ENCODE peak calls at places on chromosomes 12 and 14, in ten cellular contexts. X is cardiac muscle cell; T is thoracic aorta; L is left ventricle myocardium inferior; Q is dorsolateral prefrontal cortex; R is transverse colon; E is A549; P is CD4-positive, alpha-beta T cell; I is fibroblast of lung; W is mesothelial cell of epicardium. B is an unnamed sample.

GRCh38 chr14:65866906-65867305 is 454.4 kb downstream of the FUT8 start:
- DNase-seq in X (no peak), T (no peak), L (no peak), Q (no peak), R (peak), E (no peak), P (no peak), I (no peak), W (no peak), B (no peak)

GRCh38 chr12:47946413-47947107 is 16.8 kb upstream of the TMEM106C start:
- DNase-seq in X (no peak), T (no peak), L (no peak), Q (no peak), R (no peak), E (no peak), P (no peak), I (peak), W (no peak), B (no peak)

GRCh38 chr12:127162307-127162706 is 1104.7 kb upstream of the TMEM132C start:
- DNase-seq in X (peak), T (no peak), L (no peak), Q (no peak), R (no peak), E (peak), P (no peak), I (no peak), W (no peak), B (no peak)

GRCh38 chr12:41277019-41277770 is 89.1 kb downstream of the PDZRN4 start:
- DNase-seq in X (peak), T (no peak), L (no peak), Q (peak), R (no peak), E (peak), P (no peak), I (peak), W (no peak), B (peak)

GRCh38 chr12:26918321-26919215 is 19.2 kb downstream of the INTS13 start:
- DNase-seq in X (no peak), T (no peak), L (no peak), Q (no peak), R (no peak), E (no peak), P (no peak), I (peak), W (no peak), B (no peak)

GRCh38 chr14:75559451-75560187 is 18.8 kb upstream of the FLVCR2 start:
- DNase-seq in X (no peak), T (no peak), L (no peak), Q (no peak), R (no peak), E (peak), P (no peak), I (peak), W (no peak), B (peak)

GRCh38 chr12:123713398-123714301 is 1.5 kb downstream of the ATP6V0A2 start:
- DNase-seq in X (no peak), T (no peak), L (no peak), Q (no peak), R (peak), E (no peak), P (no peak), I (no peak), W (no peak), B (no peak)

GRCh38 chr14:56686416-56686815 is 106.8 kb downstream of the TMEM260 start:
- DNase-seq in X (peak), T (no peak), L (peak), Q (peak), R (peak), E (no peak), P (no peak), I (no peak), W (no peak), B (peak)

GRCh38 chr14:97185186-97185585 is 388.0 kb downstream of the VRK1 start:
- DNase-seq in X (peak), T (no peak), L (no peak), Q (no peak), R (no peak), E (peak), P (no peak), I (no peak), W (no peak), B (no peak)

GRCh38 chr12:115325858-115326257 is 641.9 kb upstream of the TBX3 start:
- DNase-seq in X (no peak), T (no peak), L (no peak), Q (no peak), R (no peak), E (no peak), P (no peak), I (no peak), W (no peak), B (no peak)

GRCh38 chr12:42564540-42564939 is 25.0 kb downstream of the PRICKLE1 start:
- DNase-seq in X (no peak), T (no peak), L (no peak), Q (no peak), R (no peak), E (no peak), P (no peak), I (no peak), W (no peak), B (no peak)

GRCh38 chr14:30621354-30621953 is 665 bp upstream of the SCFD1 start:
- DNase-seq in X (peak), T (no peak), L (no peak), Q (peak), R (peak), E (peak), P (peak), I (no peak), W (no peak), B (peak)

GRCh38 chr12:95882080-95882479 is 23.3 kb downstream of the SNRPF start:
- DNase-seq in X (no peak), T (no peak), L (no peak), Q (no peak), R (no peak), E (no peak), P (no peak), I (no peak), W (no peak), B (no peak)

GRCh38 chr14:21486640-21487087 is 9.7 kb downstream of the TOX4 start:
- DNase-seq in X (no peak), T (no peak), L (no peak), Q (no peak), R (no peak), E (no peak), P (no peak), I (peak), W (no peak), B (no peak)

GRCh38 chr12:5796171-5797091 is 148.6 kb downstream of the ANO2 start:
- DNase-seq in X (peak), T (no peak), L (peak), Q (no peak), R (peak), E (peak), P (no peak), I (no peak), W (peak), B (peak)

GRCh38 chr12:88946377-88946997 is 366.2 kb upstream of the KITLG start:
- DNase-seq in X (no peak), T (no peak), L (no peak), Q (no peak), R (no peak), E (no peak), P (no peak), I (peak), W (no peak), B (no peak)

GRCh38 chr14:69323266-69323966 is 63.5 kb downstream of the GALNT16 start:
- DNase-seq in X (no peak), T (no peak), L (no peak), Q (no peak), R (no peak), E (no peak), P (no peak), I (no peak), W (no peak), B (no peak)

GRCh38 chr12:108594-108993 is 42.0 kb downstream of the IQSEC3 start:
- DNase-seq in X (peak), T (no peak), L (peak), Q (peak), R (peak), E (no peak), P (no peak), I (no peak), W (no peak), B (peak)

GRCh38 chr12:75097003-75097402 is 112.6 kb downstream of the KCNC2 start:
- DNase-seq in X (no peak), T (no peak), L (no peak), Q (no peak), R (no peak), E (no peak), P (no peak), I (no peak), W (no peak), B (no peak)

GRCh38 chr14:22660654-22661053 is 16.5 kb upstream of the OR6J1 start:
- DNase-seq in X (no peak), T (no peak), L (no peak), Q (no peak), R (no peak), E (no peak), P (no peak), I (no peak), W (no peak), B (no peak)

GRCh38 chr14:22656945-22657711 is 13.0 kb upstream of the OR6J1 start:
- DNase-seq in X (no peak), T (no peak), L (no peak), Q (no peak), R (no peak), E (no peak), P (no peak), I (no peak), W (no peak), B (peak)

GRCh38 chr14:22658951-22659350 is 14.8 kb upstream of the OR6J1 start:
- DNase-seq in X (no peak), T (no peak), L (no peak), Q (no peak), R (no peak), E (no peak), P (no peak), I (no peak), W (no peak), B (no peak)

GRCh38 chr14:22656226-22656625 is 12.1 kb upstream of the OR6J1 start:
- DNase-seq in X (no peak), T (no peak), L (no peak), Q (no peak), R (no peak), E (no peak), P (no peak), I (no peak), W (no peak), B (no peak)

DNA sequence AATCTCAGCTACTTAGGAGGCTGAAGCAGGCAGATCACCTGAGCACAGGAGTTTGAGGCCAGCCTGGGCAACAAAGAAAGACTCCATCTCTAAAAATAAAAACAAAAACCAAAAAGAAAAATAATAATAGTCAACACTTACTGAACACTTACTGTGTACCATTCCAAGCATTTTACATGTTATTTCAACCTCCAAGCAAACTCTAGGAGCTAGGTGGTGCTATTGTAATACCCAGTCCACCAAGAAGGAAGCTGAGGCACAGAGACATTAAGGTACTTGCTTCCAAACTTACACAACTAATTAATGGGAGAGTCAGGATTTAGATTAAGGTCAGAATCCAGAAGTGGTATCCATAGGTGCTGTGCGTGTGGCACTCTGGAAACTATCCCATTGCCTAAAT is 13.7 kb upstream of the OR6J1 start:
- DNase-seq in X (no peak), T (no peak), L (no peak), Q (no peak), R (no peak), E (peak), P (no peak), I (peak), W (no peak), B (no peak)
- TF ChIP-seq CTCF in X (peak), T (no peak), L (peak), Q (peak), R (no peak), E (peak), P (no peak), I (peak), W (no peak), B (no peak)

DNA sequence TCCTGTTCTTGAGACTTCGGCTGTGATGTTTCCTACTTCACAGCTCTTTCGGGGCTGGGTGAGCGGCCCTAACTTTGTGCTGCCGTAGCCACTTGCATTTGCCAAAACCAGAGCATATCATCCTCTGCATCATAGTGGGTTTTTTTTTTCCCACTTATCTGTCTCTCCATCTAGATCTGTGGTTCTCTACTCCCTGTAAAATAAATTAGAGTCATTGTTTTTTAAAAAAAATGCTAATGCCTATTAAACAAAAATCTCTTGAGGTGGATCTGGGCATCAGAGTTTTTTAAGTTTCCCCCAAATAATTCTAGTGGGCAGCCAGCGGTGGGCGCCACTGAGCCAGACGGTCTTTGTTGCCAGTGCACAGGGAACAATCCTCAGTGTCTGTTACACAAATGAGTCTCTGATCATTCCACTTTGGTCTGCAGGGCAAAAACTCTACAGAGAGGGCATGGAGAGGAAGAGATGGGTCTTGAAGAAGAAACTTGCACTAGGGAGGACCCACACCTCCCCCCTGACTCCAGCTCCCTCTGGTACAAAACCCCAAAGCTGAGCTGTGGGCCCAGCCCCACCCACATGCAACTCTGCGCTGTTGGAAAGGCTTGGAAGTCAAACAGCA is 62.4 kb upstream of the BCL2L14 start:
- DNase-seq in X (no peak), T (no peak), L (no peak), Q (no peak), R (peak), E (no peak), P (peak), I (no peak), W (no peak), B (no peak)
- TF ChIP-seq CTCF in X (peak), T (no peak), L (no peak), Q (no peak), R (peak), E (no peak), P (peak), I (peak), W (no peak), B (peak)

GRCh38 chr12:3658327-3659163 is 94.4 kb downstream of the CRACR2A start:
- DNase-seq in X (peak), T (no peak), L (no peak), Q (no peak), R (peak), E (no peak), P (peak), I (peak), W (no peak), B (no peak)
- TF ChIP-seq CTCF in X (peak), T (no peak), L (peak), Q (no peak), R (peak), E (no peak), P (peak), I (peak), W (no peak), B (no peak)

GRCh38 chr12:23221066-23221465 is 596.1 kb downstream of the ETNK1 start:
- DNase-seq in X (no peak), T (no peak), L (no peak), Q (no peak), R (no peak), E (no peak), P (no peak), I (peak), W (no peak), B (peak)

GRCh38 chr12:23221926-23222325 is 597.0 kb downstream of the ETNK1 start:
- DNase-seq in X (no peak), T (no peak), L (no peak), Q (no peak), R (no peak), E (no peak), P (no peak), I (no peak), W (no peak), B (no peak)

GRCh38 chr12:23222801-23223200 is 597.8 kb downstream of the ETNK1 start:
- DNase-seq in X (no peak), T (no peak), L (no peak), Q (no peak), R (no peak), E (no peak), P (no peak), I (no peak), W (no peak), B (no peak)

GRCh38 chr12:23217716-23218115 is 592.7 kb downstream of the ETNK1 start:
- DNase-seq in X (no peak), T (no peak), L (no peak), Q (no peak), R (no peak), E (no peak), P (no peak), I (no peak), W (no peak), B (no peak)

GRCh38 chr12:23217158-23217557 is 592.2 kb downstream of the ETNK1 start:
- DNase-seq in X (no peak), T (no peak), L (no peak), Q (no peak), R (no peak), E (no peak), P (no peak), I (no peak), W (no peak), B (no peak)
- TF ChIP-seq CTCF in X (no peak), T (no peak), L (no peak), Q (no peak), R (no peak), E (no peak), P (no peak), I (no peak), W (no peak), B (no peak)

GRCh38 chr12:53481957-53482586 is 17.2 kb downstream of the MAP3K12 start:
- DNase-seq in X (peak), T (no peak), L (no peak), Q (no peak), R (no peak), E (peak), P (no peak), I (no peak), W (no peak), B (no peak)
- TF ChIP-seq CTCF in X (peak), T (no peak), L (peak), Q (no peak), R (no peak), E (peak), P (no peak), I (no peak), W (peak), B (no peak)

DNA sequence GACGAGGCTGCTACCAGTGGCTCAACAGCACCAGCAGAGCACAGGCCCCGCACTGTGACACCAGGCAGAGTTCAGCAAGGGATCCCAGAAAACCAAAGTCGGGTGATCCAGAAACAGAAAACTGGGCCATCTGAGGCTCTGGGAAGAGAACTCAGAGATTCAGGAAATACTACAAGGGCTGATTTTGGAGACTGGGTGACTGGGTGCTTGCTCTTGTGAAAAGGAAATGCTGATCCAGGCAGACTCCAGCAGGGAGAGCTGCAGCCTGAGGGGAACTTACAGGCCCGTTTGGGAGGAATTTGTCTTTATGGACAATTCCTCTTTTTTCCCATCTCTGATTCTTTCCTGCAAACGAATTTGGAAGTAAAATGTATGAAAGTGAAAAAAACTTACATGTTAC is 28.2 kb downstream of the FOXN3 start:
- DNase-seq in X (no peak), T (no peak), L (no peak), Q (no peak), R (no peak), E (no peak), P (no peak), I (peak), W (no peak), B (no peak)
- TF ChIP-seq CTCF in X (peak), T (no peak), L (peak), Q (peak), R (no peak), E (no peak), P (no peak), I (peak), W (no peak), B (no peak)